ENCODE peak calls at places on chromosome 3, in four cellular contexts. J is tibial artery, E is tibial nerve, K is A549. D is an unnamed sample.

GRCh38 chr3:76756578-76756977 is 283.3 kb upstream of the ROBO2 start:
- DNase-seq in J (no peak), E (no peak), K (no peak), D (peak)

GRCh38 chr3:62502315-62503300 is 129.3 kb upstream of the FEZF2 start:
- DNase-seq in J (no peak), E (no peak), K (no peak), D (no peak)

GRCh38 chr3:48268381-48268935 is 27.6 kb downstream of the ZNF589 start:
- DNase-seq in J (no peak), E (no peak), K (no peak), D (peak)

GRCh38 chr3:169772530-169772950 is 656 bp upstream of the MYNN start:
- DNase-seq in J (peak), E (peak), K (peak), D (peak)

GRCh38 chr3:69871256-69871655 is 128.3 kb upstream of the SAMMSON start:
- DNase-seq in J (no peak), E (no peak), K (no peak), D (no peak)

GRCh38 chr3:35946121-35946856 is 307.0 kb downstream of the ARPP21 start:
- DNase-seq in J (no peak), E (no peak), K (no peak), D (no peak)

GRCh38 chr3:186896875-186897274 is 33.5 kb upstream of the ST6GAL1 start:
- DNase-seq in J (no peak), E (no peak), K (no peak), D (no peak)

GRCh38 chr3:130504701-130505100 is 12.3 kb upstream of the COL6A6 start:
- DNase-seq in J (no peak), E (no peak), K (no peak), D (no peak)

GRCh38 chr3:170330366-170330765 is 27.1 kb upstream of the SKIL start:
- DNase-seq in J (no peak), E (no peak), K (peak), D (peak)

GRCh38 chr3:24494616-24495333 is at the start of gene THRB:
- DNase-seq in J (peak), E (peak), K (peak), D (peak)

GRCh38 chr3:197558000-197558399 is 2.2 kb upstream of the BDH1 start:
- DNase-seq in J (no peak), E (no peak), K (no peak), D (no peak)

GRCh38 chr3:4351164-4351855 is 48.1 kb downstream of the SETMAR start:
- DNase-seq in J (no peak), E (no peak), K (no peak), D (no peak)

GRCh38 chr3:149145926-149146325 is 16.5 kb downstream of the HPS3 start:
- DNase-seq in J (no peak), E (no peak), K (no peak), D (no peak)

GRCh38 chr3:10292505-10293419 is at the start of gene GHRL:
- DNase-seq in J (no peak), E (no peak), K (no peak), D (peak)

GRCh38 chr3:123346726-123347125 is 102.2 kb downstream of the ADCY5 start:
- DNase-seq in J (peak), E (no peak), K (no peak), D (no peak)

GRCh38 chr3:101036213-101036618 is 43.0 kb upstream of the ABI3BP start:
- DNase-seq in J (no peak), E (peak), K (peak), D (no peak)

GRCh38 chr3:122621112-122621511 is 43.7 kb downstream of the PARP15 start:
- DNase-seq in J (no peak), E (no peak), K (no peak), D (no peak)

GRCh38 chr3:134487406-134487805 is 1.5 kb downstream of the CEP63 start:
- DNase-seq in J (no peak), E (no peak), K (no peak), D (no peak)

GRCh38 chr3:73786346-73786807 is 161.6 kb upstream of the PDZRN3 start:
- DNase-seq in J (peak), E (peak), K (no peak), D (no peak)

GRCh38 chr3:128242818-128243601 is 89.7 kb downstream of the EEFSEC start:
- DNase-seq in J (no peak), E (no peak), K (no peak), D (no peak)

GRCh38 chr3:100103558-100104441 is 10.5 kb downstream of the FILIP1L start:
- DNase-seq in J (no peak), E (no peak), K (no peak), D (peak)

GRCh38 chr3:173553635-173554280 is 156.2 kb downstream of the NLGN1 start:
- DNase-seq in J (no peak), E (no peak), K (peak), D (no peak)

GRCh38 chr3:64456674-64457073 is 231.1 kb downstream of the ADAMTS9 start:
- DNase-seq in J (no peak), E (no peak), K (no peak), D (no peak)

GRCh38 chr3:130925628-130926027 is 31.7 kb downstream of the ATP2C1 start:
- DNase-seq in J (no peak), E (no peak), K (no peak), D (no peak)

GRCh38 chr3:62529230-62529629 is 155.9 kb upstream of the FEZF2 start:
- DNase-seq in J (no peak), E (peak), K (no peak), D (peak)

GRCh38 chr3:73409405-73409804 is 215.3 kb downstream of the PDZRN3 start:
- DNase-seq in J (no peak), E (no peak), K (no peak), D (no peak)

DNA sequence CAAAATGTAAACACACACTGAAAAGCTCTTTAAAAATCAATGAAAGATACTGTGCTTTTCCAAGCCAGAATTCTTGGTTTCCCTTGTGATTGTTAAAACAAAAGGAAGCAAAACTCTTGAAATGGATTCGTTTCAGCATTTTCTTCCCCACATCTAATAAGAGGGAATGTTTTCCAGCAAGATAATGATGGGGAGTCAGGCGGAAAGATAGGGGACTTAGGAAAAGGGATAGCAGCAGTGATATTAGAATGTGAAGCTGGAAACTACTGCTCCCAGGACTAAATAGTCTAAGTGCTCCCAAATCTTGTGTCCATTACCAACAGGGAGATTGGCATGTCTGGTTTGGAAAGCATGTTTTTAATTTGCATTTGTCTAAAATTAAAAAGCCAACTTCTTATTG is 77.2 kb downstream of the EPHA3 start:
- DNase-seq in J (no peak), E (no peak), K (no peak), D (no peak)
- H3K27ac ChIP-seq in J (no peak), E (no peak), K (no peak), D (no peak)

GRCh38 chr3:39149059-39149455 is 4.3 kb downstream of the CSRNP1 start:
- DNase-seq in J (no peak), E (no peak), K (no peak), D (no peak)

GRCh38 chr3:39149498-39150169 is 3.8 kb downstream of the CSRNP1 start:
- DNase-seq in J (no peak), E (no peak), K (no peak), D (no peak)

GRCh38 chr3:39147711-39148115 is 5.7 kb downstream of the CSRNP1 start:
- DNase-seq in J (no peak), E (no peak), K (no peak), D (no peak)

GRCh38 chr3:39147374-39147709 is 6.0 kb downstream of the CSRNP1 start:
- DNase-seq in J (no peak), E (no peak), K (no peak), D (no peak)

DNA sequence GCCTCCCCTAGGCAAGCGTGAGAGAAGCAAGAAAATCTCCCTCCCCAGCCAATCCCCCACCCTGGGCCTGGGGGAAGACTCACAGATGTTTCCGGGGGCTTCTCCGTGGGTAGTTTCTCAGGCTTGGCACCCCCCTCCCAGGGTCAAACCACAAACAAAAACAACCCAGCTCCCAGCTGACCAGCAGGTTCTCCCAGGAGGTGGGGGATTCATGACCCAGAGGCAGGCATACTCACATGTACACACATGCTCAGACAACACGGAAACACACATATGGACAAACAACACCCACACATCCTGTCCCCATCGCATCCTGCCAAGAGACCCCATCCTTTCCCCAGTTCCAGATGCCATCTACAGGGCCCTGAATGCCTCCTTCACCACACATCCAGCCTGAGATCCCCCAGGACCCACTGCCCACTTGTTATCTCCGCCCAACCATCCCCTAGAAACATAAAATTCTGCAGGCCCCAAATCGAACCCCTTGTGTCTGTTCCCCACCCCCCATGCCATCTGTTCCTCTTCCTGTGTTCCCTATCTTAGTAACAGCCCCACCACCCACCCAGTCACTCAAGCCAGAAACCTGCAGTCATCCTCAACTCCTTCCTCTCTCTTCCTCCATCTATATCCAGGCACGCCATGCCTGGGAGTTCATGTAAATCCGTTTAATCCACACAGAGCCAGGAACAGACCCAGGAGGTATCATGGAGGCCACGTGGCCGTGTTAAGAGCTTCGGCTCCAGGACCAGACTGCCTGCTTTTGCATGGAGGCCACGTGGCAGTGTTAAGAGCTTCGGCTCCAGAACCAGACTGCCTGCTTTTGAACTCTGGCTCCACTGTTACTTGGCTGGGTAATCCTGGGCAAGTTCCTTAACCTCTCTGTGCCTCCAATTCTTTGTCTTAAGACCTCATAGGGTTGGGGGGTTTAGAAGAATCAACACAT is 5.0 kb downstream of the CSRNP1 start:
- DNase-seq in J (no peak), E (no peak), K (no peak), D (no peak)
- H3K4me3 ChIP-seq in J (peak), E (peak), K (peak), D (peak)

DNA sequence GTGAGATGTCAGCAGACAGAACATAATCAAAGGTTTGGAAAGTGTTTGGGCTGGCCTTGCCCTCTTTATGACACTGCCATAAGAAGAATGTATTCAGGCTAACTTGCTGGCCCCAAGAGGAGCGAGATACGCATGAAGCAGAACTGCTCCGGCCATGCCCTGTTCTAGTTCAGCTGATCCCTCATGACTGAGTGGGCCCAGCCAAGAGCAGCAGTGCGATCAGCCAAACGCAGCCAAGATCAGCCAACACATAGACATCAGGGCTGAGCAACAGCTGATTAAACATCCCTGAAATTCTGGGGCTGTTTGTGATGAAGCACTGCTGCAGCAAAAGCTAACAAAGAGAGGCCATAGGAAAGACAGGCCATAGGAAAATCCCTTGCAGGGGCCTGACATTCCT is 24.1 kb downstream of the POMGNT2 start:
- DNase-seq in J (no peak), E (no peak), K (no peak), D (no peak)
- H3K27ac ChIP-seq in J (no peak), E (no peak), K (no peak), D (no peak)

GRCh38 chr3:112813723-112814171 is 32.9 kb downstream of the CD200R1L start:
- DNase-seq in J (peak), E (peak), K (no peak), D (no peak)
- H3K4me3 ChIP-seq in J (no peak), E (no peak), K (no peak), D (no peak)

GRCh38 chr3:194058189-194058571 is 77.8 kb upstream of the HES1 start:
- DNase-seq in J (peak), E (no peak), K (no peak), D (peak)
- H3K27ac ChIP-seq in J (no peak), E (peak), K (peak), D (peak)

DNA sequence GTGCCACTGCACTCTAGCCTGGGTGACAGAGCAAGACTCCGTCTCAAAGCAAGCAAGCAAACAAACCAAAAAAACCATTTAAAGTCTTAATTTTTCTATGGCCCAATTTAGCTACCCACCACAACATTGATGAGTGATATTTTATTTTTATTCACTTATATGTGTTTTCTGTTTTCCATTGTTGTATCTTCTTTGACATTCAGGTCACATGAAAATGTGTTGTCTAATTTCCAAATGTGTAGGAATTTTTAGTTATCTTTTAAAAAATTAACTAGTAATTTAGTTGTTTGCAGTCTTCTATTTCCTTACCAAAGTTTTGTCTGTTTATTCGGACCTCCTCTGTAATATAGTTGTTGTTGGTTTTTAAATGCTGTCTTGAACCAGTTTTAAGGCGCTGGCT is 4.5 kb upstream of the CCR4 start:
- DNase-seq in J (no peak), E (no peak), K (no peak), D (no peak)
- H3K4me3 ChIP-seq in J (no peak), E (no peak), K (no peak), D (no peak)